ENCODE peak calls at places on chromosomes 6 and 20, in seven cellular contexts. G is HepG2, E is SK-N-SH, B is K562, Y is GM12878, R is HCT116, V is H1. H is an unnamed sample.

GRCh38 chr6:143441680-143442359 is 8.7 kb downstream of the ADAT2 start:
- DNase-seq in G (no peak), E (no peak), B (no peak), Y (no peak), R (no peak), V (no peak), H (no peak)

GRCh38 chr20:10653593-10654288 is 20.1 kb downstream of the JAG1 start:
- DNase-seq in G (no peak), E (no peak), B (no peak), Y (peak; percentile 50), R (no peak), V (no peak), H (no peak)

GRCh38 chr20:9200620-9201019 is 131.7 kb downstream of the PLCB4 start:
- DNase-seq in G (no peak), E (no peak), B (no peak), Y (no peak), R (peak; percentile 36), V (no peak), H (no peak)

GRCh38 chr20:63580796-63581461 is 6.9 kb upstream of the HELZ2 start:
- DNase-seq in G (peak; percentile 78), E (peak; percentile 52), B (peak; percentile 63), Y (no peak), R (peak; percentile 52), V (no peak), H (peak; percentile 51)

GRCh38 chr20:699342-699741 is 23.7 kb upstream of the SCRT2 start:
- DNase-seq in G (no peak), E (no peak), B (no peak), Y (no peak), R (no peak), V (no peak), H (no peak)

GRCh38 chr6:3549314-3549940 is 92.6 kb upstream of the SLC22A23 start:
- DNase-seq in G (no peak), E (no peak), B (no peak), Y (no peak), R (no peak), V (peak; percentile 14), H (no peak)

GRCh38 chr20:47784599-47785320 is 521 bp downstream of the SULF2 start:
- DNase-seq in G (peak; percentile 50), E (peak; percentile 67), B (no peak), Y (no peak), R (no peak), V (peak; percentile 72), H (no peak)

GRCh38 chr6:142848969-142849368 is 96.0 kb downstream of the HIVEP2 start:
- DNase-seq in G (no peak), E (no peak), B (no peak), Y (no peak), R (no peak), V (no peak), H (no peak)

GRCh38 chr6:111487656-111488055 is 4.6 kb upstream of the REV3L start:
- DNase-seq in G (no peak), E (no peak), B (no peak), Y (peak; percentile 83), R (no peak), V (no peak), H (no peak)

GRCh38 chr6:43812850-43813584 is 43.0 kb downstream of the VEGFA start:
- DNase-seq in G (no peak), E (no peak), B (no peak), Y (peak; percentile 25), R (no peak), V (no peak), H (no peak)

GRCh38 chr20:45407783-45408645 is at the start of gene DBNDD2:
- DNase-seq in G (no peak), E (peak; percentile 24), B (no peak), Y (no peak), R (no peak), V (no peak), H (no peak)

GRCh38 chr6:127458817-127459216 is 372 bp downstream of the KIAA0408 start:
- DNase-seq in G (peak; percentile 35), E (no peak), B (no peak), Y (no peak), R (no peak), V (no peak), H (no peak)

GRCh38 chr20:56808732-56809131 is 179.6 kb downstream of the TFAP2C start:
- DNase-seq in G (no peak), E (no peak), B (no peak), Y (no peak), R (no peak), V (no peak), H (no peak)

GRCh38 chr6:1686117-1687098 is 76.7 kb downstream of the FOXC1 start:
- DNase-seq in G (no peak), E (peak; percentile 58), B (no peak), Y (no peak), R (no peak), V (no peak), H (no peak)

GRCh38 chr6:26340066-26340465 is 24.9 kb upstream of the BTN3A2 start:
- DNase-seq in G (no peak), E (no peak), B (no peak), Y (no peak), R (no peak), V (no peak), H (no peak)

DNA sequence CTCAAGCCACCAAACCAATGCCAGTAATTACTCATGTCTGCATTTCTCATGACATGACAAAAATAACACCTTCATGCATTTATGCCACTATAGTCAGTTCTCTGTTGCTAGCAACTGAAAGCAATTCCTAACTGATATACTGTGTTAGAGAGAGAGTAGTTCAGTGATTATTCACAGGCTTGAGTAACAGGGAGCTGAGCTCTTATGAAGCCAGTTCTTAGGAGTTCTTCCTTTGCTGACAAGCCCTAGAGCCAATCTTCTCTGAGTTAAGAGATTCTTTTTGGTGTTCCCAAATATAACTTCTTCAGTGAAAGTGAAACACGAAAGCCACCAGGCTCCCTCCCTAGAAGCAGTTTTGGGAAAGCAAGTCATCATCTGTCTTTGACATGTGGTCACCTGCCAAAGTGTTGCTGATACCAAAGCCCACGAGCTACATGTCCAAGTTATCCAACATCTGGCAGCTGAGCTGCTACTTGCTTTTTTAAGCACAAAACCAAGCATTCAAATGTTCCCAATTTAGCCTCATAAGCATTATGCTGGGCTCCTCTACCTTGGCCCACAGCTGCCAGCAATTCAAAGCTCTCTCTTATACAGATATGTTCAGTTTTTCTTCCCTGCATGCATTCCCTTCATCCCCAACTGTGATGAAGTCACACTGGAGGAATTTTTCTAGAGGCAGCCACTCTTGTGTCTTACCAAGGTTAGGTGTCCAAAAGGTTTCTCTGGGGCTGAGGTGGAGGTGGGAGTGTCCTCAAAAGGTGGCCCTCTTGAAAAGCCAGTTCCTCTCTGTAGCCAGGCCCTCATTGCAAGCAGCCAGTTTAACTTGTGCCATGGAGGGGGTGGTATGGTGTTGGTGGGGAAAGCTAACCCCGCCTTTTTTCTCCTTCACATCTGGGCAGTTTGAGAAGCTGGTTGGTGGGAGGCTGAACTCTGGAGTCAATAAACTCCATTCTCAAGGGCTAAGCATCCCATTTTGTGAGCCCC is 92.7 kb upstream of the ARMC2 start:
- DNase-seq in G (no peak), E (no peak), B (no peak), Y (no peak), R (no peak), V (no peak), H (no peak)
- TF ChIP-seq YY1 in G (no peak), E (no peak), B (no peak), Y (no peak), R (no peak), V (no peak), H (no peak)

DNA sequence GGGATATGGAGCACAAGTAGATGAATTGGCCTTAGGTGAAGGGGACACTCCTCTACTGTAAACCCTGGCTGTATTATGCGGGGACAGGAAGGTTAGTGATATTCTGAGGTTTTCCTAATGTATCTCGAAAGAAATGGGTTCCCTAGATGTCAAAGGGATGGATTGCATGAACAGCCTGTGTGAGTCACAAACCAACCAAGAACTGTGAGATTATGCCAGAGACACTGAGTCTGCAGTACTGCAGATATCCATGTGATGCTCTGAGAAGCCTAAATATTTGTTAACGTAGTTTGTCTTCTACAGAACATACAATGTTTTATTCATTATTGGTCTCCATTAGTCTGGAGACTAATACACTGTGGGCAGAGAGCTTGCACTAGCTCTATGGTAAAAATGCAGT is 182.2 kb downstream of the AKAP7 start:
- DNase-seq in G (no peak), E (no peak), B (no peak), Y (no peak), R (no peak), V (no peak), H (no peak)
- H3K9ac ChIP-seq in G (no peak overlapping the region), E (no peak overlapping the region), B (no peak overlapping the region), Y (no peak overlapping the region), R (no peak overlapping the region), V (no peak overlapping the region), H (no peak overlapping the region)

GRCh38 chr6:38678178-38678760 is 24.7 kb downstream of the GLO1 start:
- DNase-seq in G (no peak), E (no peak), B (no peak), Y (no peak), R (no peak), V (no peak), H (no peak)

GRCh38 chr6:38676974-38677544 is 25.9 kb downstream of the GLO1 start:
- DNase-seq in G (no peak), E (no peak), B (no peak), Y (no peak), R (no peak), V (no peak), H (no peak)

GRCh38 chr6:38679668-38680067 is 23.3 kb downstream of the GLO1 start:
- DNase-seq in G (no peak), E (no peak), B (no peak), Y (no peak), R (no peak), V (no peak), H (no peak)

GRCh38 chr6:38673397-38674165 is 29.4 kb downstream of the GLO1 start:
- DNase-seq in G (no peak), E (no peak), B (no peak), Y (peak; percentile 23), R (no peak), V (no peak), H (no peak)

GRCh38 chr6:38676236-38676973 is 26.5 kb downstream of the GLO1 start:
- DNase-seq in G (no peak), E (no peak), B (no peak), Y (peak; percentile 21), R (no peak), V (no peak), H (no peak)
- TF ChIP-seq YY1 in G (no peak), E (no peak), B (no peak), Y (no peak), R (no peak), V (no peak), H (no peak)

DNA sequence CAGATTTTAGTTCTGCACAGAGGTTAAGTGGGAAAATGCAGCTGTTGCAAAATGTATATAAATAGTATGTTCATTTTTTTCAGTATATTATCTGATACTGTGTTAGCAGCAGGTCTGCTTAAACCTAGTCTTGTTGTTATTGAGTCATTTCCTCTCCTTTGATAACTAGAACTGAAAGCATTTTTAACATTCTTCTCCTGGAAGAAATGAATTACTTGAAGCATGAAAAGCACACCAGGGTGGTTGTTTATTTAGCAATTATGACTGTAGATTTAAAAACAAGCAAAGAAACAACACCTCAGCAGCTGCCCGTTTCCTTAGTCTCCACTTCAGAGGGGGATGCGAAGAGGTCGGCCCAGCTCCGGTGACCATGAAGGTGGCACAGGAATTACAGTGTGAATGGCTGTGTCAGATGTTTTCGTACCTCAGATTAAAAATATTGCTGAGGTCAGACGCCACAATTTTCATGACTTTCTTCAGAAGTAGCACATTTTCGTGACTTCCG is 53.5 kb downstream of the GOPC start:
- DNase-seq in G (peak; percentile 77), E (no peak), B (no peak), Y (no peak), R (no peak), V (no peak), H (no peak)
- H3K9ac ChIP-seq in G (no peak overlapping the region), E (no peak overlapping the region), B (no peak overlapping the region), Y (no peak overlapping the region), R (no peak overlapping the region), V (no peak overlapping the region), H (no peak overlapping the region)

GRCh38 chr20:15916623-15917022 is 656.6 kb downstream of the KIF16B start:
- DNase-seq in G (no peak), E (no peak), B (no peak), Y (no peak), R (no peak), V (no peak), H (no peak)
- TF ChIP-seq YY1 in G (no peak), E (no peak), B (no peak), Y (no peak), R (no peak), V (no peak), H (no peak)